ENCODE peak calls at places on chromosomes 16 and 17, in five cellular contexts. J, Q, S, M and C are unnamed samples.
A peak's percentile ranks its signal among the peaks of the same experiment; 100 is the strongest.

GRCh38 chr17:17351356-17351891 is 48.3 kb downstream of the NT5M start:
- DNase-seq in J (no peak), Q (no peak), S (no peak), M (no peak), C (no peak)

GRCh38 chr16:1929105-1929504 is 10.9 kb upstream of the HS3ST6 start:
- DNase-seq in J (no peak), Q (peak; percentile 73), S (peak; percentile 62), M (no peak), C (peak; percentile 47)

GRCh38 chr16:20566864-20567263 is 9.3 kb downstream of the ACSM2B start:
- DNase-seq in J (no peak), Q (no peak), S (no peak), M (no peak), C (no peak)

GRCh38 chr16:85107532-85107931 is 4.7 kb downstream of the CIBAR2 start:
- DNase-seq in J (no peak), Q (no peak), S (no peak), M (no peak), C (no peak)

GRCh38 chr16:2458887-2459646 is 842 bp upstream of the TEDC2 start:
- DNase-seq in J (no peak), Q (no peak), S (no peak), M (no peak), C (peak; percentile 31)

GRCh38 chr16:81337097-81337496 is 22.3 kb downstream of the GAN start:
- DNase-seq in J (no peak), Q (no peak), S (no peak), M (no peak), C (no peak)

GRCh38 chr17:43212641-43213490 is 1.2 kb downstream of the TMEM106A start:
- DNase-seq in J (no peak), Q (no peak), S (no peak), M (peak; percentile 37), C (peak; percentile 57)

GRCh38 chr16:55622930-55623561 is 32.7 kb upstream of the SLC6A2 start:
- DNase-seq in J (no peak), Q (peak; percentile 39), S (peak; percentile 65), M (no peak), C (peak; percentile 11)

GRCh38 chr17:61487668-61488595 is 35.7 kb downstream of the TBX4 start:
- DNase-seq in J (no peak), Q (no peak), S (no peak), M (no peak), C (no peak)

GRCh38 chr16:57800213-57801097 is 1.8 kb downstream of the KIFC3 start:
- DNase-seq in J (peak; percentile 12), Q (no peak), S (peak; percentile 33), M (no peak), C (peak; percentile 44)

GRCh38 chr17:35214192-35214591 is 20.0 kb upstream of the SLC35G3 start:
- DNase-seq in J (no peak), Q (no peak), S (no peak), M (no peak), C (peak; percentile 57)

GRCh38 chr16:81443688-81444447 is 740 bp upstream of the CMIP start:
- DNase-seq in J (no peak), Q (no peak), S (no peak), M (no peak), C (no peak)

GRCh38 chr17:73131993-73132595 is 32.7 kb upstream of the SSTR2 start:
- DNase-seq in J (no peak), Q (no peak), S (no peak), M (no peak), C (no peak)

GRCh38 chr16:81005644-81006471 is 827 bp downstream of the CMC2 start:
- DNase-seq in J (peak; percentile 39), Q (peak; percentile 57), S (no peak), M (no peak), C (peak; percentile 45)

GRCh38 chr17:50356892-50357510 is 11.1 kb downstream of the XYLT2 start:
- DNase-seq in J (no peak), Q (no peak), S (no peak), M (no peak), C (no peak)

GRCh38 chr17:34091975-34092374 is 163.1 kb upstream of the CCL2 start:
- DNase-seq in J (no peak), Q (no peak), S (no peak), M (no peak), C (no peak)

GRCh38 chr17:18105027-18105426 is 3.5 kb upstream of the MYO15A start:
- DNase-seq in J (no peak), Q (no peak), S (no peak), M (no peak), C (no peak)

GRCh38 chr16:56983211-56983751 is 6.1 kb upstream of the NLRC5 start:
- DNase-seq in J (no peak), Q (peak; percentile 28), S (no peak), M (no peak), C (no peak)

GRCh38 chr17:55495239-55495638 is 16.0 kb downstream of the SMIM36 start:
- DNase-seq in J (no peak), Q (peak; percentile 91), S (no peak), M (no peak), C (no peak)

GRCh38 chr17:79749156-79749815 is 18.5 kb downstream of the ENPP7 start:
- DNase-seq in J (no peak), Q (peak; percentile 30), S (no peak), M (no peak), C (no peak)

GRCh38 chr17:48068491-48068961 is 20.4 kb downstream of the NFE2L1 start:
- DNase-seq in J (no peak), Q (peak; percentile 65), S (peak; percentile 50), M (no peak), C (peak; percentile 21)

GRCh38 chr17:56598471-56598870 is 5.0 kb downstream of the NOG start:
- DNase-seq in J (no peak), Q (no peak), S (no peak), M (no peak), C (no peak)

GRCh38 chr17:77316191-77316641 is 175.4 kb downstream of the SEC14L1 start:
- DNase-seq in J (no peak), Q (peak; percentile 54), S (no peak), M (no peak), C (no peak)

GRCh38 chr17:12107905-12108304 is 87.2 kb downstream of the MAP2K4 start:
- DNase-seq in J (peak; percentile 74), Q (no peak), S (no peak), M (no peak), C (no peak)

GRCh38 chr16:29958756-29959155 is 3.1 kb upstream of the TMEM219 start:
- DNase-seq in J (no peak), Q (no peak), S (no peak), M (no peak), C (no peak)

GRCh38 chr16:57976331-57976796 is 5.4 kb upstream of the CNGB1 start:
- DNase-seq in J (no peak), Q (no peak), S (peak; percentile 93), M (no peak), C (no peak)

GRCh38 chr16:518858-519257 is 8.7 kb upstream of the CAPN15 start:
- DNase-seq in J (no peak), Q (no peak), S (no peak), M (no peak), C (no peak)

GRCh38 chr17:64459284-64459747 is 10.4 kb downstream of the MILR1 start:
- DNase-seq in J (peak; percentile 48), Q (peak; percentile 51), S (no peak), M (no peak), C (no peak)

GRCh38 chr16:81293909-81294802 is 20.6 kb upstream of the GAN start:
- DNase-seq in J (no peak), Q (no peak), S (no peak), M (no peak), C (no peak)

GRCh38 chr16:82630219-82630618 is 3.5 kb downstream of the CDH13 start:
- DNase-seq in J (no peak), Q (no peak), S (no peak), M (no peak), C (no peak)

GRCh38 chr17:74380959-74381808 is 13.9 kb downstream of the GPR142 start:
- DNase-seq in J (no peak), Q (no peak), S (no peak), M (no peak), C (no peak)

GRCh38 chr17:67431210-67432015 is 54.3 kb downstream of the PITPNC1 start:
- DNase-seq in J (peak; percentile 47), Q (peak; percentile 61), S (peak; percentile 12), M (no peak), C (peak; percentile 46)

GRCh38 chr16:57260294-57260929 is 15.4 kb downstream of the ARL2BP start:
- DNase-seq in J (peak; percentile 98), Q (no peak), S (peak; percentile 44), M (peak; percentile 42), C (peak; percentile 39)

GRCh38 chr16:53754938-53755910 is 51.3 kb downstream of the FTO start:
- DNase-seq in J (no peak), Q (peak; percentile 54), S (no peak), M (no peak), C (no peak)

GRCh38 chr16:15046692-15047376 is 9.0 kb downstream of the NTAN1 start:
- DNase-seq in J (no peak), Q (peak; percentile 32), S (peak; percentile 39), M (no peak), C (no peak)

GRCh38 chr17:13978478-13978877 is 90.8 kb upstream of the COX10 start:
- DNase-seq in J (no peak), Q (no peak), S (no peak), M (no peak), C (no peak)

GRCh38 chr17:12821376-12821940 is 32.2 kb downstream of the ARHGAP44 start:
- DNase-seq in J (no peak), Q (no peak), S (no peak), M (no peak), C (no peak)

GRCh38 chr16:85187002-85187401 is 74.7 kb upstream of the CIBAR2 start:
- DNase-seq in J (no peak), Q (no peak), S (no peak), M (no peak), C (no peak)

GRCh38 chr16:31301708-31302400 is 42.1 kb downstream of the ITGAM start:
- DNase-seq in J (no peak), Q (peak; percentile 30), S (peak; percentile 24), M (no peak), C (peak; percentile 91)
- TF ChIP-seq MYC in J (no peak), Q (no peak), S (no peak), M (no peak), C (no peak)

GRCh38 chr17:2337152-2337810 is at the start of gene SGSM2:
- DNase-seq in J (peak; percentile 57), Q (peak; percentile 55), S (peak; percentile 77), M (no peak), C (peak; percentile 70)
- TF ChIP-seq POLR2A in J (no peak), Q (no peak), S (no peak), M (peak; percentile 35), C (no peak)

DNA sequence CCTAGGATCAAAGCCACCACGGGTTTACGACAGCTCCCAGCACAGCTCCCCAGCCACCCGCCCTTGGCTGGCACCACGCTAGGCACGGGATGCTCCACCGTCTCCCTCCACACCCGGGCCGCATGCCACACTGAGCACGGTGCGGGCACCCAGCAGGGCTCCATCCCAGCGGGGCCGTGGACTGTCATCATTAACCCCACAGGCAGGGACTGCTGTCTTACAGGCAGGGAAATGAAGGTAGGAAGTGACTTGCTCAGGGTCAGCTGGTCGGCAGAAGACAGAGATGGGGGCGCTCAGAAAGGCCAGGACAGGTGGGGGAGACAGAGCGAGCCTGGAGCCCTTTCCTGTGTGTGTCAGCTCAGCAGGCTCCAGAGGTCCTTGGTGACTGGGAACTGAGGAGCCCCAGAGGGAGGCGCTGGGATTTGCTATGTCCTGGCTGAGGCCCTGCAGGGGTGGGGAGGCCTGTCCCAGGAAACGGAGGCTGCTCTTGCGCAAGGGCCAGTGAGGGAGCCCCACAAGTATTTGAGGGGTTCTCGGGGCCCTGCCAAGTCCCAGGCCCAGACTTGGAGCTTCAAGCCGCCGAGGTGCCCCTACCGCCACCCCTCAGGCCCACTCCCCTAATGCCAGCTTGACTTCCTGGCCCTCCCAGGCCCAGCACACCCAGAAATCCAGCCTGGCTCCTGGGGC is 3.2 kb downstream of the UBALD1 start:
- DNase-seq in J (no peak), Q (no peak), S (no peak), M (no peak), C (peak; percentile 33)
- TF ChIP-seq MYC in J (no peak), Q (no peak), S (no peak), M (no peak), C (no peak)

GRCh38 chr17:10092595-10092994 is 105.8 kb downstream of the GAS7 start:
- DNase-seq in J (no peak), Q (no peak), S (no peak), M (no peak), C (no peak)
- TF ChIP-seq POLR2A in J (no peak), Q (no peak), S (no peak), M (no peak), C (no peak)